ENCODE peak calls at places on chromosomes 4 and X, in six cellular contexts. J is fibroblast of lung, I is pancreas, V is spleen, T is upper lobe of right lung, O is Caco-2. S is an unnamed sample.

GRCh38 chr4:178296669-178297068 is 854.4 kb upstream of the AGA start:
- DNase-seq in J (no peak), I (no peak), V (no peak), T (no peak), O (no peak), S (no peak)

GRCh38 chrX:28920554-28920953 is 333.3 kb downstream of the IL1RAPL1 start:
- DNase-seq in J (peak; percentile 27), I (no peak), V (no peak), T (no peak), O (no peak), S (no peak)

GRCh38 chrX:46178763-46179162 is 366.5 kb downstream of the ZNF674 start:
- DNase-seq in J (no peak), I (no peak), V (no peak), T (no peak), O (no peak), S (no peak)

GRCh38 chr4:158535130-158535614 is 13.5 kb downstream of the RXFP1 start:
- DNase-seq in J (peak; percentile 71), I (no peak), V (no peak), T (no peak), O (no peak), S (peak; percentile 23)

GRCh38 chr4:4761128-4761991 is 98.1 kb upstream of the MSX1 start:
- DNase-seq in J (no peak), I (no peak), V (no peak), T (peak; percentile 47), O (peak; percentile 6), S (no peak)

GRCh38 chr4:107718351-107718965 is 1.6 kb downstream of the PAPSS1 start:
- DNase-seq in J (no peak), I (no peak), V (no peak), T (no peak), O (no peak), S (peak; percentile 84)

GRCh38 chrX:71941771-71942170 is 31.1 kb downstream of the NHSL2 start:
- DNase-seq in J (peak; percentile 74), I (no peak), V (no peak), T (no peak), O (no peak), S (no peak)

GRCh38 chr4:81466841-81467671 is 4.7 kb downstream of the RASGEF1B start:
- DNase-seq in J (peak; percentile 81), I (no peak), V (no peak), T (no peak), O (peak; percentile 78), S (peak; percentile 78)

GRCh38 chrX:7586126-7586525 is 256.8 kb upstream of the VCX start:
- DNase-seq in J (peak; percentile 0), I (no peak), V (no peak), T (no peak), O (peak; percentile 13), S (peak; percentile 43)

GRCh38 chrX:74458738-74459137 is 37.4 kb downstream of the SLC16A2 start:
- DNase-seq in J (peak; percentile 57), I (no peak), V (no peak), T (no peak), O (no peak), S (peak; percentile 52)

GRCh38 chrX:10574663-10575062 is 45.7 kb downstream of the MID1 start:
- DNase-seq in J (peak; percentile 38), I (no peak), V (no peak), T (no peak), O (no peak), S (peak; percentile 55)

GRCh38 chr4:188433916-188434315 is 294.7 kb downstream of the TRIML1 start:
- DNase-seq in J (no peak), I (no peak), V (no peak), T (no peak), O (no peak), S (peak; percentile 70)

GRCh38 chrX:18119856-18120255 is 100.8 kb downstream of the BEND2 start:
- DNase-seq in J (no peak), I (no peak), V (no peak), T (no peak), O (no peak), S (no peak)

GRCh38 chr4:80266902-80267380 is 477 bp downstream of the FGF5 start:
- DNase-seq in J (peak; percentile 60), I (no peak), V (peak; percentile 68), T (no peak), O (no peak), S (peak; percentile 84)

GRCh38 chr4:154329268-154329858 is 162.2 kb downstream of the DCHS2 start:
- DNase-seq in J (peak; percentile 49), I (no peak), V (no peak), T (no peak), O (peak; percentile 4), S (peak; percentile 71)

GRCh38 chrX:9957743-9958142 is 9.4 kb upstream of the CLDN34 start:
- DNase-seq in J (no peak), I (no peak), V (peak; percentile 8), T (no peak), O (no peak), S (no peak)

GRCh38 chrX:118272237-118272636 is 73.7 kb upstream of the WDR44 start:
- DNase-seq in J (peak; percentile 60), I (no peak), V (no peak), T (no peak), O (no peak), S (no peak)

GRCh38 chr4:185219551-185220344 is 10.3 kb downstream of the SNX25 start:
- DNase-seq in J (peak; percentile 73), I (no peak), V (no peak), T (no peak), O (no peak), S (no peak)

GRCh38 chr4:41282362-41282761 is 25.6 kb downstream of the UCHL1 start:
- DNase-seq in J (no peak), I (no peak), V (no peak), T (no peak), O (no peak), S (no peak)

GRCh38 chr4:41432889-41433288 is 105.1 kb upstream of the LIMCH1 start:
- DNase-seq in J (peak; percentile 62), I (no peak), V (no peak), T (no peak), O (peak; percentile 45), S (no peak)

GRCh38 chr4:103032575-103032974 is 13.1 kb upstream of the SLC9B1 start:
- DNase-seq in J (peak; percentile 22), I (no peak), V (no peak), T (no peak), O (peak; percentile 59), S (no peak)

GRCh38 chr4:40601641-40602040 is 28.0 kb downstream of the RBM47 start:
- DNase-seq in J (no peak), I (no peak), V (no peak), T (no peak), O (no peak), S (no peak)

GRCh38 chr4:81194286-81194685 is 20.7 kb downstream of the PRKG2 start:
- DNase-seq in J (no peak), I (no peak), V (no peak), T (no peak), O (no peak), S (no peak)

GRCh38 chr4:112423591-112423990 is 92.4 kb downstream of the NEUROG2 start:
- DNase-seq in J (peak; percentile 35), I (no peak), V (no peak), T (no peak), O (no peak), S (no peak)

GRCh38 chr4:151771664-151772063 is 10.9 kb upstream of the GATB start:
- DNase-seq in J (no peak), I (no peak), V (no peak), T (no peak), O (no peak), S (no peak)

GRCh38 chr4:151770154-151770553 is 9.3 kb upstream of the GATB start:
- DNase-seq in J (no peak), I (no peak), V (no peak), T (no peak), O (no peak), S (no peak)

GRCh38 chr4:151768835-151769234 is 8.0 kb upstream of the GATB start:
- DNase-seq in J (no peak), I (no peak), V (no peak), T (no peak), O (no peak), S (no peak)

GRCh38 chr4:151772322-151772721 is 11.5 kb upstream of the GATB start:
- DNase-seq in J (no peak), I (no peak), V (no peak), T (no peak), O (no peak), S (no peak)

DNA sequence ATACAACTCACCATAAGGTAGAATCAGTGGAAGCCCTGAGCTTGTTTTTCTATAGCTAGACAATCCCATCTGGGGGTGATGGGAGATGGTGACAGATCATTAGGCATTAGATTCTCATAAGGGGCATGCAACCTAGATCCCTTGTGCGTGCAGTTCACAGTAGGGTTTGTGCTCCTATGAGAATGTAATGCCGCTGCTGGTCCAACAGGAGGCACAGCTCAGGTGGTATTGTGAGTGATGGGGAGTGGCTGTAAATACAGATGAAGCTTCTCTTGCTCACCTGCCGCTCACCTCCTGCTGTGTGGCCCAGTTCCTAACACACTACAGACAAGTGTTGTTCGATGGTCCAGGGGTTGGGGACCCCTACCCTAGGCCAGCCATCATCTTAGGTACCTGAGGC is 5.9 kb upstream of the GATB start:
- DNase-seq in J (no peak), I (no peak), V (no peak), T (no peak), O (no peak), S (no peak)
- TF ChIP-seq CTCF in J (no peak), I (no peak), V (no peak), T (no peak), O (no peak), S (peak; percentile 15)

DNA sequence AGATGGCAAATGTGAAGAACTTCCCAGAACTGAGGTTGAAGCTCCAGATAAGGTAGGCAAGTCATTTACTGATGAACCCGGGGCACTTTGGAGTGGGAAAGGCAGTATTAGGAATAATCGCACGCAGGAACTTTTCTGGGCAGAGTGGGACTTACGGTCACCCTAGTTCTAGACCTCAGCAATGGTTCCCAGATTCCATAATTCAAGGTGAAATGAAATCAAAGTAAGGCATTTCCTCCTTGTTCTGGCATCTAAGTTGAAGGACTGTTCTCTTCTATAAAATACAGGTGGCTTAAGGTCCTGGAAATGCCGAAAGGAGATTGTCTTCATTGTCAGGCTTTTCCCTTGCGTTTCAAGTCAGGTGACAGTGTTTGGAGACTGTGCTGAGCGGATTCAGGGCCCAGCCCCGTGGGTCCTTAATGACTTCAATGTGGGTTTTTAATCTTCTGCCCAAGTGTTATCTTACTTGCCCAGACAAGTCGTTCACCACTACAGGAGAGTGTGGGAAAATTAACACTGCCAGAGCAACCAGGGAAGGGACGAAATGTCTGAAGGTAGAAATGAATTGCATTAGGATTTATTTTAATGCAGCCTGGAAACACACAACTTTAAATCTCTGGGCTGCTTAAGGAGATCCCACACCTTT is 52.1 kb upstream of the STOX2 start:
- DNase-seq in J (no peak), I (no peak), V (no peak), T (no peak), O (no peak), S (no peak)
- H3K4me3 ChIP-seq in J (no peak overlapping the region), I (no peak overlapping the region), V (no peak overlapping the region), T (no peak overlapping the region), O (no peak overlapping the region), S (no peak overlapping the region)

GRCh38 chr4:118740869-118741268 is 55.7 kb downstream of the METTL14 start:
- DNase-seq in J (peak; percentile 66), I (no peak), V (no peak), T (no peak), O (no peak), S (no peak)
- TF ChIP-seq CTCF in J (peak; percentile 9), I (no peak), V (no peak), T (peak; percentile 53), O (no peak), S (peak; percentile 32)

DNA sequence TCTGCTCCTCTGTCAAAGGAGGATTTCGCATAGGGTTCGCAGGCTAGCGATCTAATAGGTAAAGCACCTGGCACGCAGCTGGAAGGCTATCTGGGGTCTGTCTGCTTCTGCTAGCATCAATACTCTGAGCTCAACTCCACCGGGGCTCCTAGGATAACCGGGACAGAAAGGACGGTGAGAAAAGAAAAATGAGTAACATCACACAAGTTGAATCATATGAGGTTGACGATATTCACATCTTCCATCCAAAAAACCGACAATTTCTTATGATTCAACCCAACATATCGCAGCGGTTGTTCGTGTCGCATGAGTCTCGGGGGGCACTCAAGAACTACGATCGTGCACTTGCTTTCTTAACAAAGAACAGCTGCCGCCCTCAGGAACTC is 1.8 kb downstream of the PROM1 start:
- DNase-seq in J (no peak), I (no peak), V (no peak), T (no peak), O (no peak), S (no peak)
- H3K4me3 ChIP-seq in J (no peak overlapping the region), I (peak overlapping the region; percentile 58), V (peak overlapping the region; percentile 36), T (peak overlapping the region; percentile 43), O (peak overlapping the region; percentile 98), S (no peak overlapping the region)

S was measured in osteoblast.